ENCODE peak calls at places on chromosomes 16 and 17, in ten cellular contexts. One of them, this sample, is unnamed. For H3K4me1 and H3K9me3, the result is how much of the 10 kb centered on the place peaks cover.

GRCh38 chr16:492211-492875 is 35.2 kb upstream of the CAPN15 start:
- DNase-seq in stomach: no peak
- DNase-seq in tibial nerve: no peak
- DNase-seq in A673: no peak
- DNase-seq in naive thymus-derived CD4-positive, alpha-beta T cell: no peak
- DNase-seq in hepatocyte: no peak
- DNase-seq in HCT116: no peak
- DNase-seq in A549: no peak
- DNase-seq in PC-3: no peak
- DNase-seq in pancreas: no peak
- DNase-seq in this sample: no peak

GRCh38 chr17:82438401-82439193 is 12.0 kb downstream of the CYBC1 start:
- DNase-seq in A549: no peak
- DNase-seq in pancreas: peak
- DNase-seq in stomach: no peak
- DNase-seq in PC-3: no peak
- DNase-seq in HCT116: no peak
- DNase-seq in naive thymus-derived CD4-positive, alpha-beta T cell: no peak
- DNase-seq in hepatocyte: no peak
- DNase-seq in A673: no peak
- DNase-seq in tibial nerve: no peak
- DNase-seq in this sample: no peak

GRCh38 chr16:70395345-70395901 is 43.5 kb downstream of the ST3GAL2 start:
- DNase-seq in pancreas: peak
- DNase-seq in tibial nerve: no peak
- DNase-seq in naive thymus-derived CD4-positive, alpha-beta T cell: peak
- DNase-seq in HCT116: no peak
- DNase-seq in hepatocyte: peak
- DNase-seq in A673: peak
- DNase-seq in stomach: peak
- DNase-seq in A549: peak
- DNase-seq in PC-3: peak
- DNase-seq in this sample: peak

GRCh38 chr17:27247071-27247957 is 46.6 kb upstream of the WSB1 start:
- DNase-seq in HCT116: no peak
- DNase-seq in PC-3: peak
- DNase-seq in naive thymus-derived CD4-positive, alpha-beta T cell: no peak
- DNase-seq in hepatocyte: peak
- DNase-seq in pancreas: no peak
- DNase-seq in A673: no peak
- DNase-seq in A549: peak
- DNase-seq in tibial nerve: peak
- DNase-seq in stomach: peak
- DNase-seq in this sample: no peak

GRCh38 chr17:63531022-63531965 is 8.1 kb downstream of the KCNH6 start:
- DNase-seq in pancreas: peak
- DNase-seq in A673: no peak
- DNase-seq in naive thymus-derived CD4-positive, alpha-beta T cell: no peak
- DNase-seq in stomach: no peak
- DNase-seq in HCT116: no peak
- DNase-seq in A549: no peak
- DNase-seq in hepatocyte: no peak
- DNase-seq in PC-3: no peak
- DNase-seq in tibial nerve: no peak
- DNase-seq in this sample: no peak

GRCh38 chr17:83109793-83110645 is 30.6 kb downstream of the METRNL start:
- DNase-seq in pancreas: peak
- DNase-seq in A549: peak
- DNase-seq in HCT116: peak
- DNase-seq in tibial nerve: peak
- DNase-seq in stomach: peak
- DNase-seq in naive thymus-derived CD4-positive, alpha-beta T cell: no peak
- DNase-seq in hepatocyte: peak
- DNase-seq in PC-3: peak
- DNase-seq in A673: peak
- DNase-seq in this sample: no peak

GRCh38 chr16:1256874-1257322 is 1.0 kb downstream of the TPSD1 start:
- DNase-seq in naive thymus-derived CD4-positive, alpha-beta T cell: no peak
- DNase-seq in PC-3: no peak
- DNase-seq in A673: no peak
- DNase-seq in hepatocyte: no peak
- DNase-seq in pancreas: peak
- DNase-seq in tibial nerve: no peak
- DNase-seq in stomach: no peak
- DNase-seq in A549: no peak
- DNase-seq in HCT116: no peak
- DNase-seq in this sample: no peak

GRCh38 chr17:72515291-72516065 is 394.7 kb downstream of the SOX9 start:
- DNase-seq in HCT116: no peak
- DNase-seq in PC-3: no peak
- DNase-seq in naive thymus-derived CD4-positive, alpha-beta T cell: no peak
- DNase-seq in A549: no peak
- DNase-seq in stomach: peak
- DNase-seq in tibial nerve: no peak
- DNase-seq in hepatocyte: no peak
- DNase-seq in A673: no peak
- DNase-seq in pancreas: no peak
- DNase-seq in this sample: no peak

GRCh38 chr17:30263552-30264333 is 28.0 kb downstream of the BLMH start:
- DNase-seq in tibial nerve: no peak
- DNase-seq in HCT116: no peak
- DNase-seq in hepatocyte: no peak
- DNase-seq in A673: no peak
- DNase-seq in A549: no peak
- DNase-seq in pancreas: no peak
- DNase-seq in naive thymus-derived CD4-positive, alpha-beta T cell: no peak
- DNase-seq in stomach: no peak
- DNase-seq in PC-3: no peak
- DNase-seq in this sample: no peak

DNA sequence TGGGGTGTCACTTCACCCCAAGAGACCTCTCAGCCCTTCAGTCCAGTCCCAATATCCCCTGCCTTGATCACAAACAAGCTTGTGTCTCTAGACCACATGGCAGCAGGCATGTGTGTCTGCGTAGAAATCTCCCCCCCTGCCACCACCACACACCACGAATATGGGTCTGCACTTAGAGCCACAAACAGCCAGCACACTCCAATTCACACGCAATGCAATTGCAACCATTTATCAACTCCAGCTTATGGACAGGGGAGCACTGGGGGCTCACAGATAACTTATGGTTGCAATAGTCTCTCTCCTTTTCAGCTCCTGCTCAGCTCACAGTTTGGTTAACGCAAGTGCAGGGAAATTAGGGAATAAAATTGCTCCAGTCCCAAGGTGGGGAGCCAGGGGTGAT is 2.6 kb downstream of the HOXB9 start:
- DNase-seq in naive thymus-derived CD4-positive, alpha-beta T cell: no peak
- DNase-seq in PC-3: no peak
- DNase-seq in pancreas: no peak
- DNase-seq in A673: no peak
- DNase-seq in tibial nerve: no peak
- DNase-seq in A549: no peak
- DNase-seq in stomach: no peak
- DNase-seq in hepatocyte: no peak
- DNase-seq in HCT116: no peak
- DNase-seq in this sample: no peak
- H3K27ac ChIP-seq in naive thymus-derived CD4-positive, alpha-beta T cell: no peak
- H3K27ac ChIP-seq in PC-3: no peak
- H3K27ac ChIP-seq in pancreas: no peak
- H3K27ac ChIP-seq in A673: no peak
- H3K27ac ChIP-seq in tibial nerve: no peak
- H3K27ac ChIP-seq in A549: no peak
- H3K27ac ChIP-seq in stomach: no peak
- H3K27ac ChIP-seq in hepatocyte: no peak
- H3K27ac ChIP-seq in HCT116: no peak
- H3K27ac ChIP-seq in this sample: no peak

GRCh38 chr16:3594316-3595109 is 16.9 kb downstream of the SLX4 start:
- DNase-seq in A549: no peak
- DNase-seq in naive thymus-derived CD4-positive, alpha-beta T cell: no peak
- DNase-seq in pancreas: no peak
- DNase-seq in hepatocyte: no peak
- DNase-seq in stomach: no peak
- DNase-seq in PC-3: no peak
- DNase-seq in HCT116: no peak
- DNase-seq in A673: no peak
- DNase-seq in tibial nerve: no peak
- DNase-seq in this sample: no peak

GRCh38 chr16:3595110-3595486 is 16.3 kb downstream of the SLX4 start:
- DNase-seq in pancreas: no peak
- DNase-seq in hepatocyte: no peak
- DNase-seq in A549: no peak
- DNase-seq in PC-3: no peak
- DNase-seq in tibial nerve: no peak
- DNase-seq in A673: no peak
- DNase-seq in HCT116: no peak
- DNase-seq in naive thymus-derived CD4-positive, alpha-beta T cell: no peak
- DNase-seq in stomach: no peak
- DNase-seq in this sample: no peak

GRCh38 chr16:3597226-3597625 is 14.2 kb downstream of the SLX4 start:
- DNase-seq in tibial nerve: no peak
- DNase-seq in stomach: no peak
- DNase-seq in A673: no peak
- DNase-seq in PC-3: no peak
- DNase-seq in naive thymus-derived CD4-positive, alpha-beta T cell: no peak
- DNase-seq in A549: no peak
- DNase-seq in pancreas: no peak
- DNase-seq in hepatocyte: no peak
- DNase-seq in HCT116: no peak
- DNase-seq in this sample: no peak

GRCh38 chr16:3596101-3596861 is 15.1 kb downstream of the SLX4 start:
- DNase-seq in tibial nerve: no peak
- DNase-seq in A673: no peak
- DNase-seq in stomach: no peak
- DNase-seq in A549: no peak
- DNase-seq in PC-3: no peak
- DNase-seq in HCT116: no peak
- DNase-seq in pancreas: no peak
- DNase-seq in naive thymus-derived CD4-positive, alpha-beta T cell: no peak
- DNase-seq in hepatocyte: no peak
- DNase-seq in this sample: no peak

DNA sequence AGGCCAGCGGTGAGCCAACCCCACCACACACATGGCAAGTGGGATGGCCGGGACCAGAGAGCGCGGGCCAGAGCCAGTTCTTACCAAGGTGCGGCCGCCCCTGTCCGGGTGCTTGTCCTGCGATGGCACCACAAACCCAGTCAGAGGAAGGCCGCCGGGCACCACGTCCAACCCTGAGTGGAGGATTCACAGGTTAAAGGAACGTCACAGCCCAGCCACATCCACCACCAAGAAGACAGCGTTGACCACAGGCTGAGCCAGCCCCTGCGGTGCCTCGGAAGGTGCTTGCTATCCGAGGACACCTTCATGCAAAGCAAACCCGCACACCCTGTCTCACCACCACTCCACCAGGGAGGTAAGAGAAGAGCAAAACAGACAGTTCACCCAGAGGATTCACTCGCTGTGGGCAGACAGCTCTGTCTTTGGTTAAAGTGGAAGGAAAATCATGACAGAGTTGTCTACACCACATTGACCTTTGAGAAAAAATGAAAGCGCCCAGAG is 15.8 kb downstream of the SLX4 start:
- DNase-seq in PC-3: no peak
- DNase-seq in A673: no peak
- DNase-seq in HCT116: no peak
- DNase-seq in stomach: no peak
- DNase-seq in pancreas: no peak
- DNase-seq in A549: no peak
- DNase-seq in hepatocyte: no peak
- DNase-seq in tibial nerve: no peak
- DNase-seq in naive thymus-derived CD4-positive, alpha-beta T cell: no peak
- DNase-seq in this sample: no peak
- H3K4me1 ChIP-seq in PC-3: under half
- H3K4me1 ChIP-seq in A673: under half
- H3K4me1 ChIP-seq in HCT116: under half
- H3K4me1 ChIP-seq in stomach: under half
- H3K4me1 ChIP-seq in pancreas: under half
- H3K4me1 ChIP-seq in A549: under half
- H3K4me1 ChIP-seq in hepatocyte: under half
- H3K4me1 ChIP-seq in tibial nerve: under half
- H3K4me1 ChIP-seq in naive thymus-derived CD4-positive, alpha-beta T cell: under half
- H3K4me1 ChIP-seq in this sample: under half

GRCh38 chr16:35147556-35148504 is 1688.4 kb downstream of the TP53TG3F start:
- DNase-seq in pancreas: no peak
- DNase-seq in hepatocyte: no peak
- DNase-seq in stomach: no peak
- DNase-seq in A673: no peak
- DNase-seq in HCT116: no peak
- DNase-seq in PC-3: no peak
- DNase-seq in tibial nerve: no peak
- DNase-seq in naive thymus-derived CD4-positive, alpha-beta T cell: no peak
- DNase-seq in A549: no peak
- DNase-seq in this sample: no peak
- H3K9me3 ChIP-seq in pancreas: under half
- H3K9me3 ChIP-seq in hepatocyte: under half
- H3K9me3 ChIP-seq in stomach: half or more
- H3K9me3 ChIP-seq in A673: half or more
- H3K9me3 ChIP-seq in HCT116: under half
- H3K9me3 ChIP-seq in PC-3: under half
- H3K9me3 ChIP-seq in tibial nerve: half or more
- H3K9me3 ChIP-seq in naive thymus-derived CD4-positive, alpha-beta T cell: under half
- H3K9me3 ChIP-seq in A549: under half
- H3K9me3 ChIP-seq in this sample: under half

GRCh38 chr16:56475226-56475625 is 23.9 kb downstream of the OGFOD1 start:
- DNase-seq in naive thymus-derived CD4-positive, alpha-beta T cell: no peak
- DNase-seq in stomach: no peak
- DNase-seq in A673: peak
- DNase-seq in pancreas: no peak
- DNase-seq in tibial nerve: no peak
- DNase-seq in hepatocyte: no peak
- DNase-seq in PC-3: no peak
- DNase-seq in HCT116: no peak
- DNase-seq in A549: no peak
- DNase-seq in this sample: no peak
- H3K27ac ChIP-seq in naive thymus-derived CD4-positive, alpha-beta T cell: no peak
- H3K27ac ChIP-seq in stomach: no peak
- H3K27ac ChIP-seq in A673: peak
- H3K27ac ChIP-seq in pancreas: no peak
- H3K27ac ChIP-seq in tibial nerve: peak
- H3K27ac ChIP-seq in hepatocyte: no peak
- H3K27ac ChIP-seq in PC-3: no peak
- H3K27ac ChIP-seq in HCT116: no peak
- H3K27ac ChIP-seq in A549: no peak
- H3K27ac ChIP-seq in this sample: no peak